ENCODE peak calls at places on chromosomes 13 and 19, in seven cellular contexts. W is A549, R is psoas muscle, T is GM23338, G is mesenchymal stem cell, X is left lung, Y is mucosa of descending colon. D is an unnamed sample. For H3K4me1, the result is how much of the 10 kb centered on the place peaks cover.

GRCh38 chr19:57267294-57267693 is 13.0 kb upstream of the ZNF460 start:
- DNase-seq in T (peak), Y (no peak), W (no peak), X (no peak), R (no peak), G (no peak), D (no peak)

GRCh38 chr19:19057720-19058119 is 6.1 kb upstream of the SLC25A42 start:
- DNase-seq in Y (no peak), T (no peak), X (no peak), W (no peak), G (no peak), R (no peak), D (no peak)

GRCh38 chr13:25118371-25118770 is 22.4 kb downstream of the PABPC3 start:
- DNase-seq in W (no peak), G (no peak), T (no peak), R (no peak), Y (no peak), X (no peak), D (no peak)

GRCh38 chr13:33072282-33072681 is 56.1 kb downstream of the KL start:
- DNase-seq in X (no peak), R (no peak), Y (no peak), W (no peak), G (no peak), T (no peak), D (no peak)

GRCh38 chr13:94309997-94310842 is 169.3 kb downstream of the DCT start:
- DNase-seq in Y (no peak), X (no peak), W (peak), R (no peak), T (no peak), G (peak), D (peak)

GRCh38 chr19:2613507-2614295 is 88.8 kb downstream of the GNG7 start:
- DNase-seq in W (peak), T (peak), G (peak), X (peak), Y (no peak), R (no peak), D (no peak)

GRCh38 chr19:48135411-48135810 is 24.8 kb upstream of the PLA2G4C start:
- DNase-seq in Y (no peak), G (no peak), W (no peak), R (no peak), T (peak), X (no peak), D (no peak)

GRCh38 chr19:45376045-45376724 is 5.8 kb upstream of the ERCC2 start:
- DNase-seq in W (peak), T (peak), R (peak), X (no peak), Y (no peak), G (peak), D (peak)

GRCh38 chr13:66506979-66507378 is 723.2 kb downstream of the PCDH9 start:
- DNase-seq in W (no peak), R (no peak), T (no peak), X (no peak), G (peak), Y (no peak), D (no peak)

GRCh38 chr19:6662692-6663091 is 7.3 kb downstream of the TNFSF14 start:
- DNase-seq in X (no peak), Y (no peak), W (no peak), R (no peak), T (no peak), G (no peak), D (no peak)
- H3K4me1 ChIP-seq in X (under half), Y (under half), W (under half), R (under half), T (under half), G (under half), D (under half)

DNA sequence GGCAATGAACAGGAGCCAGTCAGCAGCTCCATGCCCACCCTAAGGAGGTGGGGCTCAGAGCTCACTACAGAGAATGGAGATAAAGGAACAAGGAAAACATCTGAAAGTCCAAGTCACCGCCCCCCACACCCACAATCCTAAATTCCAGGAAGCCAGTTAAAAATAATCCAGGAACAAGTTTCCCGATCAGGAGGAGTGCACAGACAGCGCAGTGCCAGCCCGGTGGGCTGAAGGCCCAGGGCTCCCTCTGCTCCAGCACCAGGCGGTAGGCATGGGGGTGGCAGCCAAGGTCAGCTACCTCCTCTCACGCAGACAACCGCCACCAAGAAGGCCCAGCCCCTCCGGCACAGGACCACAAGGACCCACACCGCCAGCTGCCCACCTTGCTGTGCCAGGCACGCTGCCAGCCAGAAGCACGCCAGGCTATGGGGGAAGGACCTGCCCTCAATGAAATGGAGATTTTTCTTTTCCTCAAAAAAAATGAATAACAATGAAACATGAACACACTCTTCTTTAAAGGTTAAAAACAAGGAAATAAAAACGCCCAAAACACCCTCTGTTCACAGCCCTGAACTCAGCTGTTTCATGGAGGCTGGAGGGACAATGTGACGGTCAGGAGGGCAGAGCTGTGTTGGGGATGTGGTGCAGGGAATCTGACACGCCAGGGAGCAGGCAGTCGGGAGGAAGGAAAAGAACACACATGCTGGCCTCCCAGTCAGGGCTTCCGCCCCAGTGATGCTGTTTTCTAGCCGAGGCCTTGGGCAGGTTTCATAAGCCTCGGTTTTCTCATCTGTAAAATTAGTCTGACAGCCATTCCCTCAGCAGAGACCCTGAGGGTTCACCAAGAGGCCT is 11.0 kb downstream of the STK24 start:
- DNase-seq in Y (peak), X (no peak), R (peak), G (no peak), T (no peak), W (no peak), D (no peak)
- H3K4me1 ChIP-seq in Y (half or more), X (half or more), R (half or more), G (under half), T (half or more), W (under half), D (under half)

GRCh38 chr19:37947778-37948177 is 40.8 kb downstream of the SIPA1L3 start:
- DNase-seq in T (no peak), R (no peak), X (no peak), Y (no peak), W (no peak), G (no peak), D (no peak)

GRCh38 chr19:37946132-37946531 is 39.1 kb downstream of the SIPA1L3 start:
- DNase-seq in R (no peak), T (no peak), Y (no peak), X (no peak), G (no peak), W (no peak), D (no peak)

GRCh38 chr19:37951816-37952210 is 44.8 kb downstream of the SIPA1L3 start:
- DNase-seq in T (no peak), R (no peak), Y (no peak), X (no peak), W (no peak), G (no peak), D (no peak)

GRCh38 chr19:37950471-37951175 is 43.6 kb downstream of the SIPA1L3 start:
- DNase-seq in R (no peak), G (no peak), W (no peak), Y (no peak), T (peak), X (no peak), D (no peak)

GRCh38 chr19:37948362-37948761 is 41.4 kb downstream of the SIPA1L3 start:
- DNase-seq in Y (no peak), G (no peak), R (no peak), X (no peak), W (no peak), T (no peak), D (peak)
- H3K4me1 ChIP-seq in Y (under half), G (under half), R (under half), X (under half), W (half or more), T (under half), D (under half)

GRCh38 chr13:85900521-85900920 is 101.3 kb upstream of the SLITRK6 start:
- DNase-seq in X (no peak), R (no peak), T (no peak), Y (no peak), G (no peak), W (no peak), D (no peak)
- H3K4me1 ChIP-seq in X (under half), R (under half), T (under half), Y (under half), G (under half), W (under half), D (under half)

GRCh38 chr13:51803422-51804294 is at the start of gene DHRS12:
- DNase-seq in X (peak), Y (peak), T (peak), G (peak), W (peak), R (peak), D (peak)

GRCh38 chr13:51804295-51805172 is 571 bp upstream of the DHRS12 start:
- DNase-seq in R (no peak), W (no peak), G (no peak), Y (peak), X (no peak), T (no peak), D (no peak)

GRCh38 chr13:51803018-51803417 is 945 bp downstream of the DHRS12 start:
- DNase-seq in G (no peak), R (no peak), W (no peak), Y (peak), T (peak), X (no peak), D (no peak)

GRCh38 chr13:51801631-51802099 is 2.3 kb downstream of the DHRS12 start:
- DNase-seq in W (peak), Y (peak), T (no peak), X (no peak), R (peak), G (no peak), D (peak)

DNA sequence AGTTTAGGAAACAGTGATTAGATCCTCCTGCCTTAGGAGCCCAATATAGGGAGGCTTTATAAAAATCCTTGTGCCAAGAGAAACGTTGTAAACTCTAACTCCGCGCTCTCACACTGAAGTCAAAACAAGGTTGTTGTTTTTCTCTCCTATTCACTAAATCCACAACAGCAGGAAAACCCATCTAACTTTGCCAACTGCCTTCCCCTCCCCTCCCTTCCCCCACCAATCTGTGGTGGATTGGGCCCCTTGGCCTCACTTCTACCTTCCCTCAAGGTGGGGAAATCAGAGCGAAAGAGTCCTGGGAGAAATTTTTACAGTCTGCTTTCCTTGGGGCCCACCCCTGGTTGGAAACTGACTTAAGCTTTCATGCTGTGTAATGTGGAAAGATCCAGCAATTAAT is 1.4 kb downstream of the DHRS12 start:
- DNase-seq in Y (no peak), X (no peak), W (no peak), G (no peak), T (no peak), R (no peak), D (no peak)
- H3K4me1 ChIP-seq in Y (under half), X (under half), W (under half), G (under half), T (under half), R (under half), D (under half)

DNA sequence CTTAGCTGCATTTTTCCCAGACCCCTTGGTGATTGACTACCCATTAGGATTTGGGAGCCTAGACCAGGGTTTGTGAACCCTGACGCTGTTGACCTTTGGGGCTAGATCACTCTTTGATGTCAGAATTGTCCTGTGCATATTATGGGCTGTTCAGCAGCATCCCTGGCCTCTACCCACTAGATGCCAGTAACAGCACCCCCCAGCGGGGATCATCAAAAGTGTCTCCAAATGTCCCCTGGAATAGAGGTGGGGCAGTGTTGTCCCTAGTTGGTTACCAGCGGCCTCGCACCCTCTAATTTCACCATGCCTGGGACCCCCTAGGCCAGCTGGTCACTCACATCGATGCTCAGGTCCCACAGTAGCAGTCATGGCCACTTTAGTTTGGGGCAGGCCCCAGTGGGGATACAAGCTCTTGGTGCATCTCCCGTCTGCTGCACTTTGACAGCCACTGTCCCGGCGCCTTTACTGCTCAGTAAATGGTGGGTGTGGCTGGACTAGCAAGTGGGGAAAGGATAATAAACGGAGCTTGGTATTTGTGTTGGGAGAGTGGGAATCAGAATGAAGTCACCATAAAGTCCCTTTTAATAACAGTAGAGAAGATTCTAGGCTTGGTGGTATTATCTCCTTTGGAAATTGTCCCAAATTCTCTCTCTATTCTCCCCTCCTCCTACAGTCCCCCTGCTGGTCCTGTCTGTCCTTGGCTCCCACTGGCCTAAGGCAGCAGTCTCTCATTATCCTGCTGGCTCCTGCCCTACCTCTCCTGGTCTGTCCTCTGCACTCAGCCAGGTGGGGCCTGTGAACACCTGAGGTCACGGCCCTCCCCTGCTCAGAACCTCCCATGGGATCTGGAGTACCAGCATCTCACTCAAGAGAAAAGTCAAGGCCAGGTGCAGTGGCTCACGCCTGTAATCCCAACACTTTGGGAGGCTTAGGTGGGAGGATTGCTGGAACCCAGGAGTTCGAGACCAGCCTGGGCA is 80.6 kb downstream of the SIPA1L3 start:
- DNase-seq in T (peak), R (no peak), W (peak), G (no peak), Y (peak), X (no peak), D (no peak)
- H3K4me1 ChIP-seq in T (half or more), R (under half), W (under half), G (under half), Y (under half), X (under half), D (half or more)

DNA sequence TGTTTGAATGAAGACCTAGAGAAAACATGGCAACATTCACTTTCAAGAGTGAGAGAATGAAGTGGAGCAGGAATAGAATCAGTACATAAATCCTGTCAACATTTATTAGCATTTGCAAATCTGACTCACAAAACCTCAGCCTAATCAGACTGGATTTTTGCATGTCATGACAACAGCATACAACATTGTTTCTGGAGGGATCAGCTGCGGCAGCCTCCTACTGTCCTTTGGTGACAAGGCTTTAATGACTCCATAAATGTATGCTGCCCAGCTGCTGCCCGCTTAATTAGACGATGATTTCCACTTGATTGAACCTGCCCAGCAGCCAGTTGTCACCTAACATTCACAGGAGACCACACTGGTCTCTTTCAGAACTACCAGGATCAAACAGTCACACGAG is 9.4 kb downstream of the EBPL start:
- DNase-seq in Y (no peak), W (no peak), G (peak), T (no peak), R (no peak), X (no peak), D (peak)
- H3K4me1 ChIP-seq in Y (under half), W (under half), G (under half), T (under half), R (under half), X (under half), D (under half)

DNA sequence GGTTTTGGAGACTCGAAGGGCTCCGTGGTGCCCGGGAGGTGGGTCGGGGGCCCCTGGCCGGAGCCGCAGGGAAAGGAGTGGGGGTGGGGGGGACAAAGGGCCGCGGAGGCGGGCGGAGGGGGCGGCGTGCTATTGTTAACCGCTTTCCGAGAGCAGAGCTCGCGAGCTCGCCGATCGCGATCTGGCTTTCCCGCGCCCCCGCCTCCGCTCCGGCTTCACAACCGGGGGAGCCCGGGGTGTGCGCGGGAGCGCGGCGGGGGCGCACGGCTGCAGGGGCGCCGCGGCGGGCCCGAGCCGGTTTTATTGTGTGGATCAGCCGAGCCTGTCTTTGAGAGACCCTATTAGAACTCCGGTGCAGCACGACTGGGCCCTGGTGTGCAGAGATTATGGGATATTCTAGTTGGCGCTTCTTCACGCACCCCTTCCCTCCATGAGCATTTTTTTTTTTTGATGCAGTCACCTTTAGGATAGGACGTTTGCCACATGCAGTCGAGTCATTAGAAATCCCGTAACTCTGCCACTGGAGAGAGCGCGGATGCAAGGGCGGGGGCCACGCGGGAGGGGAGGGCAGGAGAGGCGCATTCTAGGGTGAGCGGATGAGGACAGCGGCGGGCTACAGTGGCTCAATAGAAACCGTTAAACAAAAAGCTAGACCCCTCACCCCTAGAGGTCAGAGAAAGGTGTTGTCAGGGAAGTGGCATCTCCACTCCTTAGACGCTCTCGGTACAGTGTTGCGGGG is 3.6 kb downstream of the FGF9 start:
- DNase-seq in T (peak), G (no peak), W (no peak), X (peak), R (peak), Y (peak), D (no peak)
- H3K4me1 ChIP-seq in T (under half), G (under half), W (under half), X (half or more), R (under half), Y (under half), D (under half)